ENCODE peak calls at places on chromosomes 16 and 17, in five cellular contexts. Y, F, M, H and Z are unnamed samples.

GRCh38 chr17:3015890-3016289 is 47.5 kb downstream of the OR1D5 start:
- DNase-seq in Y (no peak), F (no peak), M (peak), H (no peak), Z (no peak)

GRCh38 chr17:44086364-44087311 is 16.1 kb downstream of the G6PC3 start:
- DNase-seq in Y (no peak), F (peak), M (peak), H (peak), Z (peak)

GRCh38 chr17:16467044-16467443 is 24.9 kb downstream of the LRRC75A start:
- DNase-seq in Y (no peak), F (no peak), M (no peak), H (no peak), Z (no peak)

GRCh38 chr16:11651796-11652195 is 16.5 kb upstream of the SNN start:
- DNase-seq in Y (no peak), F (no peak), M (no peak), H (no peak), Z (no peak)

GRCh38 chr16:14232106-14232890 is 161.2 kb downstream of the MRTFB start:
- DNase-seq in Y (no peak), F (no peak), M (no peak), H (no peak), Z (no peak)

GRCh38 chr16:4263504-4264436 is 9.1 kb downstream of the TFAP4 start:
- DNase-seq in Y (peak), F (no peak), M (peak), H (peak), Z (peak)

GRCh38 chr17:82595893-82596292 is 52.4 kb downstream of the WDR45B start:
- DNase-seq in Y (no peak), F (no peak), M (no peak), H (no peak), Z (no peak)

GRCh38 chr17:35087731-35088646 is 24.5 kb upstream of the RFFL start:
- DNase-seq in Y (peak), F (no peak), M (peak), H (peak), Z (peak)

GRCh38 chr16:49639739-49640388 is 216.0 kb downstream of the ZNF423 start:
- DNase-seq in Y (no peak), F (no peak), M (no peak), H (no peak), Z (no peak)

GRCh38 chr17:37697331-37697730 is 47.5 kb downstream of the HNF1B start:
- DNase-seq in Y (no peak), F (no peak), M (no peak), H (no peak), Z (no peak)

GRCh38 chr17:75535119-75535537 is 9.6 kb downstream of the LLGL2 start:
- DNase-seq in Y (peak), F (peak), M (no peak), H (no peak), Z (no peak)

GRCh38 chr17:78252111-78252634 is 20.7 kb downstream of the TMEM235 start:
- DNase-seq in Y (peak), F (peak), M (no peak), H (no peak), Z (no peak)

GRCh38 chr16:67959520-67959919 is 8.9 kb downstream of the SLC12A4 start:
- DNase-seq in Y (no peak), F (no peak), M (peak), H (no peak), Z (no peak)

GRCh38 chr16:50599494-50599893 is 51.3 kb downstream of the NKD1 start:
- DNase-seq in Y (no peak), F (no peak), M (peak), H (no peak), Z (no peak)

GRCh38 chr16:27363797-27364196 is 38.2 kb upstream of the IL21R start:
- DNase-seq in Y (peak), F (no peak), M (no peak), H (no peak), Z (no peak)

GRCh38 chr17:34579017-34579946 is at the start of gene TMEM132E:
- DNase-seq in Y (peak), F (no peak), M (no peak), H (no peak), Z (no peak)

GRCh38 chr17:75352079-75352569 is 53.4 kb downstream of the GRB2 start:
- DNase-seq in Y (peak), F (no peak), M (no peak), H (no peak), Z (no peak)

GRCh38 chr17:41338961-41339485 is 11.6 kb downstream of the KRT33A start:
- DNase-seq in Y (no peak), F (no peak), M (peak), H (no peak), Z (no peak)

GRCh38 chr16:81128726-81129524 is 32.7 kb upstream of the GCSH start:
- DNase-seq in Y (no peak), F (no peak), M (no peak), H (no peak), Z (no peak)

GRCh38 chr17:61581611-61582349 is 9.2 kb downstream of the NACA2 start:
- DNase-seq in Y (no peak), F (no peak), M (no peak), H (no peak), Z (no peak)

GRCh38 chr17:50641339-50641725 is 6.7 kb downstream of the ABCC3 start:
- DNase-seq in Y (no peak), F (no peak), M (no peak), H (no peak), Z (no peak)

GRCh38 chr17:45314761-45315549 is 1.9 kb downstream of the MAP3K14 start:
- DNase-seq in Y (no peak), F (no peak), M (no peak), H (peak), Z (peak)

GRCh38 chr17:40075216-40076100 is 12.7 kb downstream of the THRA start:
- DNase-seq in Y (peak), F (peak), M (peak), H (peak), Z (peak)